ENCODE peak calls at places on chromosome 17, in six cellular contexts. One of them, this sample, is unnamed.

GRCh38 chr17:39763046-39763800 is 25.5 kb downstream of the GRB7 start:
- DNase-seq in KBM-7: no peak
- DNase-seq in globus pallidus: no peak
- DNase-seq in stimulated activated CD4-positive, alpha-beta T cell treated with anti-CD3 and anti-CD28 coated beads, TNF-alpha, amount 100 ng/mL, for 1 hour: no peak
- DNase-seq in activated naive CD8-positive, alpha-beta T cell treated with anti-CD3 and anti-CD28 coated beads for 36 hours: no peak
- DNase-seq in RPMI7951: no peak
- DNase-seq in this sample: no peak

GRCh38 chr17:65228734-65229390 is 91.7 kb downstream of the RGS9 start:
- DNase-seq in RPMI7951: peak
- DNase-seq in activated naive CD8-positive, alpha-beta T cell treated with anti-CD3 and anti-CD28 coated beads for 36 hours: peak
- DNase-seq in globus pallidus: no peak
- DNase-seq in stimulated activated CD4-positive, alpha-beta T cell treated with anti-CD3 and anti-CD28 coated beads, TNF-alpha, amount 100 ng/mL, for 1 hour: peak
- DNase-seq in KBM-7: peak
- DNase-seq in this sample: peak

GRCh38 chr17:28896884-28897768 is at the start of gene FLOT2:
- DNase-seq in RPMI7951: peak
- DNase-seq in KBM-7: peak
- DNase-seq in globus pallidus: no peak
- DNase-seq in activated naive CD8-positive, alpha-beta T cell treated with anti-CD3 and anti-CD28 coated beads for 36 hours: peak
- DNase-seq in stimulated activated CD4-positive, alpha-beta T cell treated with anti-CD3 and anti-CD28 coated beads, TNF-alpha, amount 100 ng/mL, for 1 hour: peak
- DNase-seq in this sample: peak

GRCh38 chr17:6161456-6161855 is 91.3 kb downstream of the WSCD1 start:
- DNase-seq in globus pallidus: no peak
- DNase-seq in stimulated activated CD4-positive, alpha-beta T cell treated with anti-CD3 and anti-CD28 coated beads, TNF-alpha, amount 100 ng/mL, for 1 hour: no peak
- DNase-seq in activated naive CD8-positive, alpha-beta T cell treated with anti-CD3 and anti-CD28 coated beads for 36 hours: no peak
- DNase-seq in RPMI7951: no peak
- DNase-seq in KBM-7: no peak
- DNase-seq in this sample: no peak

GRCh38 chr17:37770631-37771518 is 26.0 kb upstream of the HNF1B start:
- DNase-seq in globus pallidus: peak
- DNase-seq in activated naive CD8-positive, alpha-beta T cell treated with anti-CD3 and anti-CD28 coated beads for 36 hours: peak
- DNase-seq in KBM-7: peak
- DNase-seq in stimulated activated CD4-positive, alpha-beta T cell treated with anti-CD3 and anti-CD28 coated beads, TNF-alpha, amount 100 ng/mL, for 1 hour: no peak
- DNase-seq in RPMI7951: peak
- DNase-seq in this sample: peak

GRCh38 chr17:35733366-35733765 is 1.9 kb downstream of the RASL10B start:
- DNase-seq in globus pallidus: no peak
- DNase-seq in activated naive CD8-positive, alpha-beta T cell treated with anti-CD3 and anti-CD28 coated beads for 36 hours: no peak
- DNase-seq in KBM-7: no peak
- DNase-seq in stimulated activated CD4-positive, alpha-beta T cell treated with anti-CD3 and anti-CD28 coated beads, TNF-alpha, amount 100 ng/mL, for 1 hour: no peak
- DNase-seq in RPMI7951: peak
- DNase-seq in this sample: no peak

GRCh38 chr17:80262775-80263244 is 2.2 kb downstream of the RNF213 start:
- DNase-seq in KBM-7: no peak
- DNase-seq in stimulated activated CD4-positive, alpha-beta T cell treated with anti-CD3 and anti-CD28 coated beads, TNF-alpha, amount 100 ng/mL, for 1 hour: no peak
- DNase-seq in RPMI7951: no peak
- DNase-seq in activated naive CD8-positive, alpha-beta T cell treated with anti-CD3 and anti-CD28 coated beads for 36 hours: no peak
- DNase-seq in globus pallidus: no peak
- DNase-seq in this sample: no peak

GRCh38 chr17:74815067-74815466 is 38.9 kb upstream of the NAT9 start:
- DNase-seq in activated naive CD8-positive, alpha-beta T cell treated with anti-CD3 and anti-CD28 coated beads for 36 hours: no peak
- DNase-seq in stimulated activated CD4-positive, alpha-beta T cell treated with anti-CD3 and anti-CD28 coated beads, TNF-alpha, amount 100 ng/mL, for 1 hour: no peak
- DNase-seq in RPMI7951: no peak
- DNase-seq in KBM-7: no peak
- DNase-seq in globus pallidus: no peak
- DNase-seq in this sample: no peak

GRCh38 chr17:28812980-28813377 is 29.6 kb downstream of the FAM222B start:
- DNase-seq in activated naive CD8-positive, alpha-beta T cell treated with anti-CD3 and anti-CD28 coated beads for 36 hours: no peak
- DNase-seq in globus pallidus: no peak
- DNase-seq in stimulated activated CD4-positive, alpha-beta T cell treated with anti-CD3 and anti-CD28 coated beads, TNF-alpha, amount 100 ng/mL, for 1 hour: no peak
- DNase-seq in RPMI7951: no peak
- DNase-seq in KBM-7: no peak
- DNase-seq in this sample: no peak

GRCh38 chr17:8420041-8420934 is 15.4 kb upstream of the NDEL1 start:
- DNase-seq in stimulated activated CD4-positive, alpha-beta T cell treated with anti-CD3 and anti-CD28 coated beads, TNF-alpha, amount 100 ng/mL, for 1 hour: no peak
- DNase-seq in RPMI7951: peak
- DNase-seq in activated naive CD8-positive, alpha-beta T cell treated with anti-CD3 and anti-CD28 coated beads for 36 hours: no peak
- DNase-seq in globus pallidus: peak
- DNase-seq in KBM-7: no peak
- DNase-seq in this sample: no peak

GRCh38 chr17:50396261-50397110 is 837 bp downstream of the LRRC59 start:
- DNase-seq in globus pallidus: no peak
- DNase-seq in RPMI7951: peak
- DNase-seq in KBM-7: peak
- DNase-seq in activated naive CD8-positive, alpha-beta T cell treated with anti-CD3 and anti-CD28 coated beads for 36 hours: peak
- DNase-seq in stimulated activated CD4-positive, alpha-beta T cell treated with anti-CD3 and anti-CD28 coated beads, TNF-alpha, amount 100 ng/mL, for 1 hour: no peak
- DNase-seq in this sample: peak

GRCh38 chr17:67717624-67718324 is at the start of gene NOL11:
- DNase-seq in globus pallidus: peak
- DNase-seq in activated naive CD8-positive, alpha-beta T cell treated with anti-CD3 and anti-CD28 coated beads for 36 hours: peak
- DNase-seq in KBM-7: peak
- DNase-seq in stimulated activated CD4-positive, alpha-beta T cell treated with anti-CD3 and anti-CD28 coated beads, TNF-alpha, amount 100 ng/mL, for 1 hour: peak
- DNase-seq in RPMI7951: peak
- DNase-seq in this sample: peak